ENCODE peak calls at places on chromosomes 2 and 18, in seven cellular contexts. F, V, A, H, C, K and D are unnamed samples.

GRCh38 chr2:112712903-112713584 is 7.8 kb upstream of the NT5DC4 start:
- DNase-seq in F (no peak), V (peak; percentile 93), A (no peak), H (no peak), C (no peak), K (no peak), D (no peak)

GRCh38 chr2:502831-503230 is 174.4 kb downstream of the TMEM18 start:
- DNase-seq in F (no peak), V (no peak), A (no peak), H (no peak), C (no peak), K (no peak), D (no peak)

GRCh38 chr18:50293039-50293438 is 5.5 kb upstream of the CXXC1 start:
- DNase-seq in F (no peak), V (no peak), A (no peak), H (no peak), C (no peak), K (no peak), D (no peak)

GRCh38 chr2:30511122-30512083 is 64.4 kb downstream of the LCLAT1 start:
- DNase-seq in F (no peak), V (peak; percentile 70), A (no peak), H (no peak), C (no peak), K (no peak), D (peak; percentile 11)

GRCh38 chr2:201130524-201131186 is 14.7 kb downstream of the CFLAR start:
- DNase-seq in F (no peak), V (peak; percentile 88), A (no peak), H (no peak), C (no peak), K (no peak), D (peak; percentile 49)

GRCh38 chr2:27501042-27501441 is 4.4 kb downstream of the GCKR start:
- DNase-seq in F (peak; percentile 75), V (no peak), A (no peak), H (no peak), C (no peak), K (no peak), D (no peak)

GRCh38 chr2:223093436-223093839 is 41.4 kb downstream of the KCNE4 start:
- DNase-seq in F (no peak), V (peak; percentile 81), A (no peak), H (peak; percentile 99), C (no peak), K (no peak), D (no peak)

GRCh38 chr18:62505669-62506494 is 16.9 kb upstream of the ZCCHC2 start:
- DNase-seq in F (no peak), V (peak; percentile 38), A (no peak), H (no peak), C (no peak), K (no peak), D (no peak)

GRCh38 chr2:232321817-232322559 is 56.6 kb upstream of the ALPP start:
- DNase-seq in F (peak; percentile 17), V (no peak), A (no peak), H (no peak), C (no peak), K (no peak), D (no peak)

GRCh38 chr2:104758199-104758620 is 95.7 kb upstream of the POU3F3 start:
- DNase-seq in F (no peak), V (peak; percentile 41), A (no peak), H (no peak), C (peak; percentile 33), K (no peak), D (peak; percentile 93)

GRCh38 chr2:166117491-166117890 is 10.3 kb downstream of the SCN1A start:
- DNase-seq in F (no peak), V (peak; percentile 41), A (no peak), H (no peak), C (no peak), K (no peak), D (no peak)

GRCh38 chr2:86778957-86779356 is 11.8 kb downstream of the CD8A start:
- DNase-seq in F (no peak), V (no peak), A (no peak), H (no peak), C (no peak), K (no peak), D (no peak)

GRCh38 chr2:120436885-120437603 is 91.1 kb downstream of the INHBB start:
- DNase-seq in F (peak; percentile 41), V (peak; percentile 51), A (no peak), H (peak; percentile 26), C (no peak), K (no peak), D (peak; percentile 92)

GRCh38 chr2:23803275-23803964 is 123.5 kb downstream of the ATAD2B start:
- DNase-seq in F (no peak), V (peak; percentile 85), A (no peak), H (no peak), C (no peak), K (no peak), D (no peak)

GRCh38 chr2:79001285-79001684 is 24.2 kb upstream of the REG3G start:
- DNase-seq in F (no peak), V (no peak), A (no peak), H (no peak), C (no peak), K (no peak), D (no peak)

GRCh38 chr2:215794829-215795546 is 218.4 kb downstream of the MREG start:
- DNase-seq in F (no peak), V (no peak), A (no peak), H (peak; percentile 72), C (peak; percentile 47), K (no peak), D (peak; percentile 81)

GRCh38 chr2:37616674-37616999 is 54.8 kb downstream of the CDC42EP3 start:
- DNase-seq in F (no peak), V (peak; percentile 38), A (no peak), H (no peak), C (no peak), K (no peak), D (no peak)

GRCh38 chr2:37615808-37616673 is 55.4 kb downstream of the CDC42EP3 start:
- DNase-seq in F (peak; percentile 45), V (no peak), A (peak; percentile 77), H (no peak), C (no peak), K (no peak), D (no peak)

GRCh38 chr2:37617119-37617892 is 54.1 kb downstream of the CDC42EP3 start:
- DNase-seq in F (no peak), V (no peak), A (no peak), H (no peak), C (no peak), K (no peak), D (no peak)

GRCh38 chr2:37612382-37612781 is 59.1 kb downstream of the CDC42EP3 start:
- DNase-seq in F (no peak), V (no peak), A (no peak), H (no peak), C (no peak), K (no peak), D (no peak)

GRCh38 chr2:37614061-37614802 is 57.2 kb downstream of the CDC42EP3 start:
- DNase-seq in F (no peak), V (peak; percentile 98), A (no peak), H (no peak), C (no peak), K (no peak), D (no peak)
- H3K27ac ChIP-seq in F (no peak overlapping the region), V (peak overlapping the region; percentile 58), A (no peak overlapping the region), H (no peak overlapping the region), C (no peak overlapping the region), K (no peak overlapping the region), D (no peak overlapping the region)

GRCh38 chr2:129876576-129876975 is 102.9 kb upstream of the RAB6C start:
- DNase-seq in F (peak; percentile 21), V (no peak), A (no peak), H (no peak), C (no peak), K (no peak), D (peak; percentile 9)

GRCh38 chr2:129877289-129877741 is 102.2 kb upstream of the RAB6C start:
- DNase-seq in F (peak; percentile 90), V (peak; percentile 84), A (peak; percentile 94), H (peak; percentile 95), C (peak; percentile 95), K (peak; percentile 91), D (peak; percentile 96)

GRCh38 chr2:129870646-129871335 is 108.7 kb upstream of the RAB6C start:
- DNase-seq in F (no peak), V (no peak), A (no peak), H (peak; percentile 9), C (no peak), K (no peak), D (no peak)

GRCh38 chr2:129868151-129868550 is 111.3 kb upstream of the RAB6C start:
- DNase-seq in F (no peak), V (no peak), A (no peak), H (no peak), C (no peak), K (no peak), D (no peak)

DNA sequence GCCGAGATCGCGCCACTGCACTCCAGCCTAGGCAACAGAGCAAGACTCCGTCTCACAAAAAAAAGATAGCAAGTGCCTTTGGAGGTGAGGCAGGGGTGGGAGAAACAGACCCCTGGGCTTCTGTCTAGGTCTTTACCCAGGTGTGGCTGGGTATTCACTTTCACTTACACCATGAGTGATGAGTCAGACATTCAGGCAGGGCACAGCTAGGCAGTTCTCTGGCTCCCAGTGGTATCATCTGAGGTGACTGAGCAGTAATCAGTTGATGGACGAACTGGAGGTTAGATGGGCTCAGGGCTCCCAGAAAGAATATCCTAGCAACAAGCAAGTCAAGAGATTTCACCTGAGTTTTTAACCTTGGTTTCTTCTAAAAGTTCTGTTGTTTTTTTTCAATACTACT is 107.0 kb upstream of the RAB6C start:
- DNase-seq in F (no peak), V (no peak), A (no peak), H (no peak), C (no peak), K (no peak), D (no peak)
- H3K27ac ChIP-seq in F (no peak overlapping the region), V (no peak overlapping the region), A (no peak overlapping the region), H (no peak overlapping the region), C (no peak overlapping the region), K (no peak overlapping the region), D (no peak overlapping the region)

GRCh38 chr2:73022024-73022568 is 49.4 kb downstream of the SFXN5 start:
- DNase-seq in F (no peak), V (no peak), A (no peak), H (no peak), C (no peak), K (no peak), D (no peak)
- H3K27ac ChIP-seq in F (no peak overlapping the region), V (no peak overlapping the region), A (no peak overlapping the region), H (no peak overlapping the region), C (no peak overlapping the region), K (no peak overlapping the region), D (no peak overlapping the region)

GRCh38 chr2:224969633-224970292 is 72.5 kb downstream of the DOCK10 start:
- DNase-seq in F (no peak), V (no peak), A (no peak), H (no peak), C (no peak), K (no peak), D (no peak)
- H3K27ac ChIP-seq in F (peak overlapping the region; percentile 61), V (no peak overlapping the region), A (no peak overlapping the region), H (no peak overlapping the region), C (no peak overlapping the region), K (no peak overlapping the region), D (no peak overlapping the region)

GRCh38 chr2:96146881-96147592 is 1.8 kb upstream of the DUSP2 start:
- DNase-seq in F (no peak), V (peak; percentile 45), A (peak; percentile 35), H (no peak), C (no peak), K (no peak), D (no peak)
- H3K27ac ChIP-seq in F (peak overlapping the region; percentile 74), V (peak overlapping the region; percentile 27), A (peak overlapping the region; percentile 58), H (no peak overlapping the region), C (no peak overlapping the region), K (no peak overlapping the region), D (no peak overlapping the region)